ENCODE peak calls at places on chromosomes 3 and 15, in nine cellular contexts. One of them, this sample, is unnamed.

GRCh38 chr15:72057548-72058091 is 60.3 kb downstream of the MYO9A start:
- DNase-seq in fibroblast of lung: no peak
- DNase-seq in HFFc6: no peak
- DNase-seq in HepG2: no peak
- DNase-seq in dorsolateral prefrontal cortex: no peak
- DNase-seq in heart right ventricle: no peak
- DNase-seq in nephron progenitor cell: no peak
- DNase-seq in Panc1: no peak
- DNase-seq in GM23338: peak; percentile 30
- DNase-seq in this sample: no peak

GRCh38 chr3:54427951-54428871 is 305.9 kb downstream of the CACNA2D3 start:
- DNase-seq in heart right ventricle: no peak
- DNase-seq in fibroblast of lung: peak; percentile 81
- DNase-seq in GM23338: peak; percentile 82
- DNase-seq in HFFc6: peak; percentile 58
- DNase-seq in nephron progenitor cell: peak; percentile 70
- DNase-seq in Panc1: peak; percentile 35
- DNase-seq in HepG2: peak; percentile 28
- DNase-seq in dorsolateral prefrontal cortex: peak; percentile 37
- DNase-seq in this sample: peak; percentile 39

GRCh38 chr3:124986153-124987143 is 51.9 kb upstream of the MUC13 start:
- DNase-seq in HepG2: no peak
- DNase-seq in GM23338: peak; percentile 66
- DNase-seq in nephron progenitor cell: peak; percentile 15
- DNase-seq in Panc1: no peak
- DNase-seq in fibroblast of lung: peak; percentile 98
- DNase-seq in dorsolateral prefrontal cortex: no peak
- DNase-seq in heart right ventricle: no peak
- DNase-seq in HFFc6: peak; percentile 93
- DNase-seq in this sample: no peak

GRCh38 chr3:188007897-188008296 is 146.1 kb upstream of the LPP start:
- DNase-seq in Panc1: no peak
- DNase-seq in dorsolateral prefrontal cortex: no peak
- DNase-seq in nephron progenitor cell: no peak
- DNase-seq in fibroblast of lung: no peak
- DNase-seq in HFFc6: no peak
- DNase-seq in GM23338: no peak
- DNase-seq in heart right ventricle: no peak
- DNase-seq in HepG2: no peak
- DNase-seq in this sample: no peak

GRCh38 chr15:68334661-68335124 is 57.1 kb downstream of the FEM1B start:
- DNase-seq in HepG2: no peak
- DNase-seq in dorsolateral prefrontal cortex: no peak
- DNase-seq in nephron progenitor cell: no peak
- DNase-seq in GM23338: no peak
- DNase-seq in heart right ventricle: no peak
- DNase-seq in HFFc6: no peak
- DNase-seq in Panc1: no peak
- DNase-seq in fibroblast of lung: peak; percentile 91
- DNase-seq in this sample: no peak

GRCh38 chr3:53169832-53170324 is 8.9 kb downstream of the PRKCD start:
- DNase-seq in Panc1: no peak
- DNase-seq in nephron progenitor cell: no peak
- DNase-seq in heart right ventricle: no peak
- DNase-seq in GM23338: no peak
- DNase-seq in fibroblast of lung: no peak
- DNase-seq in dorsolateral prefrontal cortex: no peak
- DNase-seq in HFFc6: no peak
- DNase-seq in HepG2: no peak
- DNase-seq in this sample: no peak

GRCh38 chr3:79167651-79168416 is 600.0 kb downstream of the ROBO1 start:
- DNase-seq in Panc1: no peak
- DNase-seq in heart right ventricle: no peak
- DNase-seq in HepG2: no peak
- DNase-seq in fibroblast of lung: peak; percentile 97
- DNase-seq in dorsolateral prefrontal cortex: no peak
- DNase-seq in HFFc6: peak; percentile 90
- DNase-seq in nephron progenitor cell: no peak
- DNase-seq in GM23338: no peak
- DNase-seq in this sample: no peak

GRCh38 chr15:57873564-57874209 is 167.2 kb downstream of the POLR2M start:
- DNase-seq in HFFc6: peak; percentile 62
- DNase-seq in GM23338: no peak
- DNase-seq in dorsolateral prefrontal cortex: no peak
- DNase-seq in Panc1: no peak
- DNase-seq in nephron progenitor cell: no peak
- DNase-seq in fibroblast of lung: peak; percentile 84
- DNase-seq in HepG2: no peak
- DNase-seq in heart right ventricle: no peak
- DNase-seq in this sample: no peak

GRCh38 chr15:74788716-74789151 is 6.9 kb downstream of the CSK start:
- DNase-seq in dorsolateral prefrontal cortex: no peak
- DNase-seq in fibroblast of lung: no peak
- DNase-seq in Panc1: no peak
- DNase-seq in heart right ventricle: no peak
- DNase-seq in nephron progenitor cell: no peak
- DNase-seq in GM23338: peak; percentile 60
- DNase-seq in HepG2: no peak
- DNase-seq in HFFc6: no peak
- DNase-seq in this sample: peak; percentile 78

GRCh38 chr3:160921020-160921635 is 165.1 kb downstream of the PPM1L start:
- DNase-seq in HFFc6: peak; percentile 54
- DNase-seq in dorsolateral prefrontal cortex: no peak
- DNase-seq in Panc1: no peak
- DNase-seq in heart right ventricle: no peak
- DNase-seq in GM23338: peak; percentile 69
- DNase-seq in nephron progenitor cell: peak; percentile 23
- DNase-seq in fibroblast of lung: peak; percentile 35
- DNase-seq in HepG2: peak; percentile 30
- DNase-seq in this sample: peak; percentile 40

GRCh38 chr3:151383111-151383510 is 1.4 kb downstream of the P2RY12 start:
- DNase-seq in HepG2: no peak
- DNase-seq in Panc1: no peak
- DNase-seq in dorsolateral prefrontal cortex: no peak
- DNase-seq in heart right ventricle: no peak
- DNase-seq in GM23338: no peak
- DNase-seq in HFFc6: no peak
- DNase-seq in fibroblast of lung: no peak
- DNase-seq in nephron progenitor cell: no peak
- DNase-seq in this sample: no peak

GRCh38 chr3:134527538-134528186 is 41.8 kb downstream of the CEP63 start:
- DNase-seq in nephron progenitor cell: no peak
- DNase-seq in Panc1: no peak
- DNase-seq in heart right ventricle: no peak
- DNase-seq in dorsolateral prefrontal cortex: no peak
- DNase-seq in fibroblast of lung: no peak
- DNase-seq in GM23338: no peak
- DNase-seq in HepG2: no peak
- DNase-seq in HFFc6: no peak
- DNase-seq in this sample: no peak

GRCh38 chr15:78206326-78207109 is 27.8 kb downstream of the ACSBG1 start:
- DNase-seq in HepG2: no peak
- DNase-seq in heart right ventricle: no peak
- DNase-seq in fibroblast of lung: peak; percentile 53
- DNase-seq in dorsolateral prefrontal cortex: no peak
- DNase-seq in nephron progenitor cell: no peak
- DNase-seq in GM23338: no peak
- DNase-seq in HFFc6: peak; percentile 44
- DNase-seq in Panc1: no peak
- DNase-seq in this sample: no peak

GRCh38 chr3:49750056-49750455 is 26.3 kb upstream of the GMPPB start:
- DNase-seq in HFFc6: peak; percentile 33
- DNase-seq in GM23338: no peak
- DNase-seq in fibroblast of lung: peak; percentile 48
- DNase-seq in dorsolateral prefrontal cortex: no peak
- DNase-seq in heart right ventricle: no peak
- DNase-seq in Panc1: no peak
- DNase-seq in HepG2: peak; percentile 16
- DNase-seq in nephron progenitor cell: no peak
- DNase-seq in this sample: no peak

GRCh38 chr3:49567406-49567805 is 13.1 kb downstream of the BSN start:
- DNase-seq in HepG2: no peak
- DNase-seq in fibroblast of lung: no peak
- DNase-seq in GM23338: no peak
- DNase-seq in heart right ventricle: no peak
- DNase-seq in HFFc6: no peak
- DNase-seq in nephron progenitor cell: no peak
- DNase-seq in dorsolateral prefrontal cortex: no peak
- DNase-seq in Panc1: no peak
- DNase-seq in this sample: no peak

GRCh38 chr3:53837331-53837730 is 8.9 kb downstream of the CHDH start:
- DNase-seq in GM23338: no peak
- DNase-seq in nephron progenitor cell: no peak
- DNase-seq in fibroblast of lung: no peak
- DNase-seq in heart right ventricle: no peak
- DNase-seq in dorsolateral prefrontal cortex: no peak
- DNase-seq in HepG2: no peak
- DNase-seq in Panc1: no peak
- DNase-seq in HFFc6: no peak
- DNase-seq in this sample: no peak

GRCh38 chr3:128236667-128237066 is 83.4 kb downstream of the EEFSEC start:
- DNase-seq in heart right ventricle: no peak
- DNase-seq in fibroblast of lung: no peak
- DNase-seq in HFFc6: no peak
- DNase-seq in GM23338: no peak
- DNase-seq in dorsolateral prefrontal cortex: no peak
- DNase-seq in HepG2: peak; percentile 32
- DNase-seq in nephron progenitor cell: no peak
- DNase-seq in Panc1: no peak
- DNase-seq in this sample: no peak

GRCh38 chr3:45043715-45044299 is 17.7 kb downstream of the CLEC3B start:
- DNase-seq in HFFc6: peak; percentile 68
- DNase-seq in dorsolateral prefrontal cortex: no peak
- DNase-seq in heart right ventricle: no peak
- DNase-seq in fibroblast of lung: peak; percentile 92
- DNase-seq in Panc1: no peak
- DNase-seq in HepG2: no peak
- DNase-seq in nephron progenitor cell: no peak
- DNase-seq in GM23338: no peak
- DNase-seq in this sample: no peak
- TF ChIP-seq CTCF in HFFc6: peak; percentile 67
- TF ChIP-seq CTCF in dorsolateral prefrontal cortex: peak; percentile 15
- TF ChIP-seq CTCF in heart right ventricle: peak; percentile 34
- TF ChIP-seq CTCF in fibroblast of lung: peak; percentile 44
- TF ChIP-seq CTCF in Panc1: no peak
- TF ChIP-seq CTCF in HepG2: no peak
- TF ChIP-seq CTCF in nephron progenitor cell: no peak
- TF ChIP-seq CTCF in GM23338: peak; percentile 0
- TF ChIP-seq CTCF in this sample: no peak

GRCh38 chr3:126132751-126133511 is 47.5 kb downstream of the ALDH1L1 start:
- DNase-seq in dorsolateral prefrontal cortex: peak; percentile 41
- DNase-seq in fibroblast of lung: no peak
- DNase-seq in HFFc6: no peak
- DNase-seq in GM23338: peak; percentile 82
- DNase-seq in nephron progenitor cell: peak; percentile 28
- DNase-seq in Panc1: no peak
- DNase-seq in heart right ventricle: no peak
- DNase-seq in HepG2: no peak
- DNase-seq in this sample: no peak
- TF ChIP-seq CTCF in dorsolateral prefrontal cortex: no peak
- TF ChIP-seq CTCF in fibroblast of lung: no peak
- TF ChIP-seq CTCF in HFFc6: no peak
- TF ChIP-seq CTCF in GM23338: peak; percentile 57
- TF ChIP-seq CTCF in nephron progenitor cell: peak; percentile 44
- TF ChIP-seq CTCF in Panc1: peak; percentile 82
- TF ChIP-seq CTCF in heart right ventricle: no peak
- TF ChIP-seq CTCF in HepG2: no peak
- TF ChIP-seq CTCF in this sample: no peak

DNA sequence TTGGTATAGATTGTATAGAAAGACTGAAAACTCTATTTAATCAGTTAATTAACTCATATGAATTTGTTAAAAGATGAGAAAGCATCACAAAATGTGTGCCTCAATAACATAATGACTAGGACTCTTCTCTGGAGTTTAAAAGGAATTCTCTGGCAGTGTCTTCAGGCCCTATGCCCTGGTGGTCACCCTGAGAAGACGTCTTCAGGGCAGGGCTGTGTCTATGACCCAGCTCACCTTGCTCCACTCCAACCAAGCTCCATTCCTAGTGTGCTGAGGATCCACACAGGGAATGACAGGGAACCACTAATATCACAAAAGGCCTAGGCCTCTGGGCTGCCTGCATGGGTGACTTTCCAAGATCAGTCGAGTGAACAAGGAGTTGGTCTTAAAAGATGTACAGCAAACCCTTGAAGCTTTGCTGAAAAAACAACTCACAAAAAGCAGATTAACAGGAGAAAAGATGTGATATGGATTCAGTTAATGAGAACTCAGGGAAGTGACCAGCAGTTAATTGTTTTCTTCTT is 156.6 kb downstream of the SNRK start:
- DNase-seq in fibroblast of lung: no peak
- DNase-seq in GM23338: peak; percentile 18
- DNase-seq in nephron progenitor cell: no peak
- DNase-seq in HepG2: no peak
- DNase-seq in HFFc6: no peak
- DNase-seq in heart right ventricle: no peak
- DNase-seq in Panc1: no peak
- DNase-seq in dorsolateral prefrontal cortex: no peak
- DNase-seq in this sample: no peak
- TF ChIP-seq CTCF in fibroblast of lung: no peak
- TF ChIP-seq CTCF in GM23338: no peak
- TF ChIP-seq CTCF in nephron progenitor cell: no peak
- TF ChIP-seq CTCF in HepG2: no peak
- TF ChIP-seq CTCF in HFFc6: no peak
- TF ChIP-seq CTCF in heart right ventricle: no peak
- TF ChIP-seq CTCF in Panc1: no peak
- TF ChIP-seq CTCF in dorsolateral prefrontal cortex: no peak
- TF ChIP-seq CTCF in this sample: no peak

GRCh38 chr15:31101262-31102048 is at the start of gene TRPM1:
- DNase-seq in GM23338: no peak
- DNase-seq in nephron progenitor cell: no peak
- DNase-seq in fibroblast of lung: no peak
- DNase-seq in HepG2: no peak
- DNase-seq in dorsolateral prefrontal cortex: no peak
- DNase-seq in HFFc6: no peak
- DNase-seq in heart right ventricle: no peak
- DNase-seq in Panc1: no peak
- DNase-seq in this sample: no peak

GRCh38 chr15:31100738-31101137 is 787 bp downstream of the TRPM1 start:
- DNase-seq in GM23338: no peak
- DNase-seq in fibroblast of lung: no peak
- DNase-seq in heart right ventricle: no peak
- DNase-seq in HepG2: no peak
- DNase-seq in nephron progenitor cell: no peak
- DNase-seq in HFFc6: no peak
- DNase-seq in dorsolateral prefrontal cortex: no peak
- DNase-seq in Panc1: no peak
- DNase-seq in this sample: no peak

GRCh38 chr15:31096563-31096962 is 5.0 kb downstream of the TRPM1 start:
- DNase-seq in nephron progenitor cell: no peak
- DNase-seq in GM23338: no peak
- DNase-seq in HepG2: no peak
- DNase-seq in dorsolateral prefrontal cortex: no peak
- DNase-seq in fibroblast of lung: no peak
- DNase-seq in Panc1: no peak
- DNase-seq in HFFc6: no peak
- DNase-seq in heart right ventricle: no peak
- DNase-seq in this sample: no peak

GRCh38 chr15:31098491-31098917 is 3.0 kb downstream of the TRPM1 start:
- DNase-seq in HepG2: no peak
- DNase-seq in HFFc6: no peak
- DNase-seq in Panc1: no peak
- DNase-seq in GM23338: peak; percentile 37
- DNase-seq in heart right ventricle: no peak
- DNase-seq in nephron progenitor cell: no peak
- DNase-seq in dorsolateral prefrontal cortex: no peak
- DNase-seq in fibroblast of lung: no peak
- DNase-seq in this sample: no peak

GRCh38 chr15:31098953-31099740 is 2.4 kb downstream of the TRPM1 start:
- DNase-seq in nephron progenitor cell: no peak
- DNase-seq in HFFc6: peak; percentile 25
- DNase-seq in GM23338: no peak
- DNase-seq in fibroblast of lung: no peak
- DNase-seq in heart right ventricle: no peak
- DNase-seq in dorsolateral prefrontal cortex: no peak
- DNase-seq in HepG2: no peak
- DNase-seq in Panc1: no peak
- DNase-seq in this sample: peak; percentile 52
- TF ChIP-seq CTCF in nephron progenitor cell: no peak
- TF ChIP-seq CTCF in HFFc6: peak; percentile 56
- TF ChIP-seq CTCF in GM23338: no peak
- TF ChIP-seq CTCF in fibroblast of lung: no peak
- TF ChIP-seq CTCF in heart right ventricle: no peak
- TF ChIP-seq CTCF in dorsolateral prefrontal cortex: peak; percentile 25
- TF ChIP-seq CTCF in HepG2: peak; percentile 39
- TF ChIP-seq CTCF in Panc1: no peak
- TF ChIP-seq CTCF in this sample: peak; percentile 4